ENCODE peak calls at places on chromosomes 11 and 22, in seven cellular contexts. One of them, this sample, is unnamed.
A peak's percentile ranks its signal among the peaks of the same experiment; 100 is the strongest.

GRCh38 chr11:64661146-64661545 is 61.9 kb downstream of the NRXN2 start:
- DNase-seq in GM12878: no peak
- DNase-seq in HCT116: no peak
- DNase-seq in SK-N-SH: no peak
- DNase-seq in HepG2: no peak
- DNase-seq in H1: no peak
- DNase-seq in K562: no peak
- DNase-seq in this sample: no peak

GRCh38 chr11:1206391-1207271 is 16.2 kb upstream of the MUC5B start:
- DNase-seq in GM12878: no peak
- DNase-seq in HCT116: no peak
- DNase-seq in SK-N-SH: peak; percentile 15
- DNase-seq in HepG2: no peak
- DNase-seq in H1: no peak
- DNase-seq in K562: peak; percentile 2
- DNase-seq in this sample: no peak

GRCh38 chr11:12019337-12019736 is 10.9 kb upstream of the DKK3 start:
- DNase-seq in GM12878: no peak
- DNase-seq in HCT116: no peak
- DNase-seq in SK-N-SH: no peak
- DNase-seq in HepG2: peak; percentile 62
- DNase-seq in H1: no peak
- DNase-seq in K562: no peak
- DNase-seq in this sample: no peak

GRCh38 chr22:41799486-41800347 is 762 bp upstream of the CCDC134 start:
- DNase-seq in GM12878: no peak
- DNase-seq in HCT116: no peak
- DNase-seq in SK-N-SH: peak; percentile 46
- DNase-seq in HepG2: no peak
- DNase-seq in H1: no peak
- DNase-seq in K562: peak; percentile 56
- DNase-seq in this sample: no peak

GRCh38 chr11:66363805-66364535 is 7.6 kb downstream of the SLC29A2 start:
- DNase-seq in GM12878: no peak
- DNase-seq in HCT116: no peak
- DNase-seq in SK-N-SH: peak; percentile 86
- DNase-seq in HepG2: no peak
- DNase-seq in H1: peak; percentile 77
- DNase-seq in K562: peak; percentile 86
- DNase-seq in this sample: no peak

GRCh38 chr11:30025396-30026139 is 8.7 kb upstream of the KCNA4 start:
- DNase-seq in GM12878: no peak
- DNase-seq in HCT116: no peak
- DNase-seq in SK-N-SH: no peak
- DNase-seq in HepG2: no peak
- DNase-seq in H1: no peak
- DNase-seq in K562: no peak
- DNase-seq in this sample: no peak

GRCh38 chr11:17529814-17530162 is 14.4 kb downstream of the USH1C start:
- DNase-seq in GM12878: no peak
- DNase-seq in HCT116: no peak
- DNase-seq in SK-N-SH: no peak
- DNase-seq in HepG2: no peak
- DNase-seq in H1: no peak
- DNase-seq in K562: no peak
- DNase-seq in this sample: no peak

GRCh38 chr11:10878408-10879214 is 20.8 kb upstream of the ZBED5 start:
- DNase-seq in GM12878: peak; percentile 19
- DNase-seq in HCT116: peak; percentile 61
- DNase-seq in SK-N-SH: peak; percentile 47
- DNase-seq in HepG2: peak; percentile 58
- DNase-seq in H1: no peak
- DNase-seq in K562: peak; percentile 48
- DNase-seq in this sample: peak; percentile 85

GRCh38 chr11:2473361-2474058 is 28.7 kb downstream of the KCNQ1 start:
- DNase-seq in GM12878: no peak
- DNase-seq in HCT116: no peak
- DNase-seq in SK-N-SH: no peak
- DNase-seq in HepG2: no peak
- DNase-seq in H1: no peak
- DNase-seq in K562: no peak
- DNase-seq in this sample: no peak

GRCh38 chr22:49525776-49526535 is 301.7 kb downstream of the BRD1 start:
- DNase-seq in GM12878: no peak
- DNase-seq in HCT116: no peak
- DNase-seq in SK-N-SH: no peak
- DNase-seq in HepG2: no peak
- DNase-seq in H1: no peak
- DNase-seq in K562: no peak
- DNase-seq in this sample: no peak

GRCh38 chr11:40746282-40746681 is 713.2 kb downstream of the LRRC4C start:
- DNase-seq in GM12878: no peak
- DNase-seq in HCT116: no peak
- DNase-seq in SK-N-SH: no peak
- DNase-seq in HepG2: no peak
- DNase-seq in H1: no peak
- DNase-seq in K562: no peak
- DNase-seq in this sample: no peak

GRCh38 chr22:17984114-17984513 is 40.2 kb downstream of the MICAL3 start:
- DNase-seq in GM12878: no peak
- DNase-seq in HCT116: no peak
- DNase-seq in SK-N-SH: no peak
- DNase-seq in HepG2: no peak
- DNase-seq in H1: no peak
- DNase-seq in K562: no peak
- DNase-seq in this sample: no peak

GRCh38 chr11:72238040-72238450 is 5.9 kb downstream of the PHOX2A start:
- DNase-seq in GM12878: no peak
- DNase-seq in HCT116: peak; percentile 44
- DNase-seq in SK-N-SH: peak; percentile 87
- DNase-seq in HepG2: peak; percentile 47
- DNase-seq in H1: peak; percentile 85
- DNase-seq in K562: peak; percentile 84
- DNase-seq in this sample: no peak

GRCh38 chr11:69834811-69835800 is 15.9 kb upstream of the FGF3 start:
- DNase-seq in GM12878: no peak
- DNase-seq in HCT116: no peak
- DNase-seq in SK-N-SH: peak; percentile 11
- DNase-seq in HepG2: no peak
- DNase-seq in H1: no peak
- DNase-seq in K562: no peak
- DNase-seq in this sample: no peak

GRCh38 chr22:23284504-23285033 is 104.3 kb downstream of the BCR start:
- DNase-seq in GM12878: no peak
- DNase-seq in HCT116: no peak
- DNase-seq in SK-N-SH: no peak
- DNase-seq in HepG2: no peak
- DNase-seq in H1: no peak
- DNase-seq in K562: peak; percentile 63
- DNase-seq in this sample: no peak

GRCh38 chr11:11416502-11416901 is 63.5 kb upstream of the CSNK2A3 start:
- DNase-seq in GM12878: no peak
- DNase-seq in HCT116: no peak
- DNase-seq in SK-N-SH: no peak
- DNase-seq in HepG2: no peak
- DNase-seq in H1: no peak
- DNase-seq in K562: no peak
- DNase-seq in this sample: peak; percentile 34

GRCh38 chr22:37230673-37231405 is 13.2 kb downstream of the RAC2 start:
- DNase-seq in GM12878: peak; percentile 61
- DNase-seq in HCT116: no peak
- DNase-seq in SK-N-SH: no peak
- DNase-seq in HepG2: no peak
- DNase-seq in H1: no peak
- DNase-seq in K562: no peak
- DNase-seq in this sample: no peak

GRCh38 chr11:79437274-79437980 is 3.4 kb downstream of the TENM4 start:
- DNase-seq in GM12878: no peak
- DNase-seq in HCT116: no peak
- DNase-seq in SK-N-SH: peak; percentile 89
- DNase-seq in HepG2: no peak
- DNase-seq in H1: no peak
- DNase-seq in K562: no peak
- DNase-seq in this sample: no peak

GRCh38 chr22:32717337-32718240 is 83.9 kb upstream of the TIMP3 start:
- DNase-seq in GM12878: no peak
- DNase-seq in HCT116: no peak
- DNase-seq in SK-N-SH: no peak
- DNase-seq in HepG2: no peak
- DNase-seq in H1: no peak
- DNase-seq in K562: no peak
- DNase-seq in this sample: no peak

DNA sequence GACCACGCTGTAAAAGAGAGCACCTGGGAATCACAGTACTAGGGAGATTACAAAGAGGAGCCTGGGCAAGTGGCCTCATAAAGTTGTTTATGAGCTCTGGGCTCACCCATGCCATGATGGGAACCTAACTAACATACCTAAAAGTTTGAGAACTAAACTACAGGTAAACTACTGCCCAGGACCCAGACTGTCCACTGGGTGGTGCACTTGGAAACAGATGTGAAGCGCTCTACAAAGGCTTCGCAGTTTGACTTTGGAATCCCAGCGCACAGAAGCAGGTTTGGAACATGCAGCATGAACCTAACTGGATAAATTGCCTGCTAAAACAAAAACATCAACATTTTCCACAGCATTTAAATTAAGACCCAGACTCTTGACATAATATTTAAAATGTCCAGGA is 418.6 kb downstream of the FAM181B start:
- DNase-seq in GM12878: no peak
- DNase-seq in HCT116: no peak
- DNase-seq in SK-N-SH: peak; percentile 16
- DNase-seq in HepG2: peak; percentile 23
- DNase-seq in H1: peak; percentile 15
- DNase-seq in K562: no peak
- DNase-seq in this sample: peak; percentile 47
- TF ChIP-seq JUND in GM12878: no peak
- TF ChIP-seq JUND in HCT116: no peak
- TF ChIP-seq JUND in SK-N-SH: no peak
- TF ChIP-seq JUND in HepG2: no peak
- TF ChIP-seq JUND in H1: no peak
- TF ChIP-seq JUND in K562: no peak
- TF ChIP-seq JUND in this sample: no peak

DNA sequence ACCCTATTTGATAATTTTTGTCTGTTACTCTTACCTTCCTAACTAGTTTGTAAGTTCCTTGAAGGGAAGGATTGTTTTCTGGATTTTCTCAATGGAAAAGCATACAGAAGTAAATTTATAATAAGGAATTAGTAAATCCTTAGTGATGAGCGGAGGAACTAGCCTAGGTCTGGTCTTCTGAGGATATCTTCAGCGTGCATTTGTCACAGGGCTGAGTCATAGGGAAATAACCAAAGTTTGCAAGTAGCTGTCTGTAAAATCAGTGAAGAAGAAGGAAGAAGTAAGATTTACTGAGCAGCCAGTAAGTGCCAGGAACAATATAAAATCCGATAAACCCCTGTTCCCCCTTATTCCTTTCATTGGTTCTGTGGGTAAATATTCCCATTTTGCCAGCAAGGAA is 162.7 kb upstream of the SORL1-AS1 start:
- DNase-seq in GM12878: no peak
- DNase-seq in HCT116: no peak
- DNase-seq in SK-N-SH: no peak
- DNase-seq in HepG2: no peak
- DNase-seq in H1: no peak
- DNase-seq in K562: no peak
- DNase-seq in this sample: no peak
- TF ChIP-seq JUND in GM12878: no peak
- TF ChIP-seq JUND in HCT116: no peak
- TF ChIP-seq JUND in SK-N-SH: no peak
- TF ChIP-seq JUND in HepG2: no peak
- TF ChIP-seq JUND in H1: no peak
- TF ChIP-seq JUND in K562: no peak
- TF ChIP-seq JUND in this sample: no peak

GRCh38 chr11:62593434-62594044 is 2.2 kb upstream of the TUT1 start:
- DNase-seq in GM12878: no peak
- DNase-seq in HCT116: no peak
- DNase-seq in SK-N-SH: peak; percentile 57
- DNase-seq in HepG2: peak; percentile 59
- DNase-seq in H1: no peak
- DNase-seq in K562: peak; percentile 72
- DNase-seq in this sample: peak; percentile 56

GRCh38 chr11:62595124-62595523 is 3.8 kb upstream of the TUT1 start:
- DNase-seq in GM12878: no peak
- DNase-seq in HCT116: no peak
- DNase-seq in SK-N-SH: no peak
- DNase-seq in HepG2: no peak
- DNase-seq in H1: no peak
- DNase-seq in K562: no peak
- DNase-seq in this sample: no peak

GRCh38 chr11:62592989-62593421 is 1.7 kb upstream of the TUT1 start:
- DNase-seq in GM12878: no peak
- DNase-seq in HCT116: no peak
- DNase-seq in SK-N-SH: no peak
- DNase-seq in HepG2: no peak
- DNase-seq in H1: no peak
- DNase-seq in K562: no peak
- DNase-seq in this sample: no peak

GRCh38 chr11:62591448-62592215 is at the start of gene TUT1:
- DNase-seq in GM12878: peak; percentile 98
- DNase-seq in HCT116: peak; percentile 99
- DNase-seq in SK-N-SH: peak; percentile 83
- DNase-seq in HepG2: peak; percentile 98
- DNase-seq in H1: peak; percentile 97
- DNase-seq in K562: peak; percentile 91
- DNase-seq in this sample: peak; percentile 95

GRCh38 chr11:62592216-62592815 is 993 bp upstream of the TUT1 start:
- DNase-seq in GM12878: no peak
- DNase-seq in HCT116: no peak
- DNase-seq in SK-N-SH: no peak
- DNase-seq in HepG2: no peak
- DNase-seq in H1: no peak
- DNase-seq in K562: peak; percentile 59
- DNase-seq in this sample: no peak
- TF ChIP-seq JUND in GM12878: no peak
- TF ChIP-seq JUND in HCT116: no peak
- TF ChIP-seq JUND in SK-N-SH: no peak
- TF ChIP-seq JUND in HepG2: peak; percentile 16
- TF ChIP-seq JUND in H1: no peak
- TF ChIP-seq JUND in K562: no peak
- TF ChIP-seq JUND in this sample: no peak

GRCh38 chr22:45455212-45455611 is 41.7 kb downstream of the RIBC2 start:
- DNase-seq in GM12878: no peak
- DNase-seq in HCT116: no peak
- DNase-seq in SK-N-SH: peak; percentile 36
- DNase-seq in HepG2: no peak
- DNase-seq in H1: no peak
- DNase-seq in K562: no peak
- DNase-seq in this sample: no peak

GRCh38 chr22:45454260-45454659 is 40.8 kb downstream of the RIBC2 start:
- DNase-seq in GM12878: no peak
- DNase-seq in HCT116: no peak
- DNase-seq in SK-N-SH: no peak
- DNase-seq in HepG2: no peak
- DNase-seq in H1: no peak
- DNase-seq in K562: no peak
- DNase-seq in this sample: no peak

GRCh38 chr22:45452565-45453449 is 39.3 kb downstream of the RIBC2 start:
- DNase-seq in GM12878: no peak
- DNase-seq in HCT116: no peak
- DNase-seq in SK-N-SH: no peak
- DNase-seq in HepG2: no peak
- DNase-seq in H1: no peak
- DNase-seq in K562: no peak
- DNase-seq in this sample: no peak

GRCh38 chr22:45451988-45452387 is 38.5 kb downstream of the RIBC2 start:
- DNase-seq in GM12878: no peak
- DNase-seq in HCT116: no peak
- DNase-seq in SK-N-SH: no peak
- DNase-seq in HepG2: no peak
- DNase-seq in H1: no peak
- DNase-seq in K562: no peak
- DNase-seq in this sample: no peak

GRCh38 chr22:45453764-45454163 is 40.3 kb downstream of the RIBC2 start:
- DNase-seq in GM12878: no peak
- DNase-seq in HCT116: no peak
- DNase-seq in SK-N-SH: no peak
- DNase-seq in HepG2: no peak
- DNase-seq in H1: no peak
- DNase-seq in K562: no peak
- DNase-seq in this sample: no peak
- TF ChIP-seq JUND in GM12878: no peak
- TF ChIP-seq JUND in HCT116: no peak
- TF ChIP-seq JUND in SK-N-SH: no peak
- TF ChIP-seq JUND in HepG2: no peak
- TF ChIP-seq JUND in H1: no peak
- TF ChIP-seq JUND in K562: no peak
- TF ChIP-seq JUND in this sample: no peak

This sample was measured in T47D.